ENCODE peak calls at places on chromosomes 6 and 20, in eight cellular contexts. E, D, V, X, L, A, F and O are unnamed samples.

GRCh38 chr6:498795-499231 is 107.3 kb downstream of the IRF4 start:
- DNase-seq in D (no peak), L (no peak), F (no peak), X (no peak), E (no peak), A (no peak), V (no peak), O (no peak)

GRCh38 chr6:38603966-38604365 is 35.8 kb downstream of the BTBD9 start:
- DNase-seq in L (no peak), E (peak), X (no peak), D (no peak), V (no peak), F (no peak), A (no peak), O (no peak)

GRCh38 chr6:100503043-100503442 is 38.3 kb upstream of the SIM1 start:
- DNase-seq in A (no peak), F (no peak), D (no peak), V (no peak), X (no peak), L (no peak), E (no peak), O (no peak)

GRCh38 chr6:72863106-72863505 is 241.2 kb downstream of the KCNQ5 start:
- DNase-seq in X (no peak), L (no peak), D (no peak), E (no peak), F (no peak), V (no peak), A (no peak), O (no peak)

GRCh38 chr6:3328145-3328544 is 69.4 kb downstream of the PSMG4 start:
- DNase-seq in F (no peak), X (no peak), E (no peak), D (no peak), A (no peak), V (no peak), L (no peak), O (no peak)

GRCh38 chr6:22332216-22332615 is 35.4 kb upstream of the PRL start:
- DNase-seq in D (no peak), F (no peak), V (no peak), E (no peak), L (no peak), X (no peak), A (no peak), O (no peak)

GRCh38 chr20:3995067-3995748 is 20.1 kb downstream of the RNF24 start:
- DNase-seq in A (no peak), E (no peak), V (no peak), X (no peak), F (no peak), L (no peak), D (peak), O (no peak)

GRCh38 chr6:141359953-141360352 is 772.8 kb upstream of the GJE1 start:
- DNase-seq in A (no peak), F (no peak), D (no peak), L (no peak), E (peak), V (no peak), X (peak), O (no peak)

GRCh38 chr6:159979136-159979874 is 10.4 kb downstream of the IGF2R start:
- DNase-seq in D (peak), A (no peak), X (peak), L (no peak), E (no peak), F (no peak), V (no peak), O (no peak)

GRCh38 chr6:158715330-158716311 is 65.8 kb downstream of the SYTL3 start:
- DNase-seq in V (no peak), A (peak), D (no peak), X (no peak), F (no peak), E (no peak), L (no peak), O (no peak)

GRCh38 chr6:143540192-143540591 is 28.7 kb upstream of the FUCA2 start:
- DNase-seq in A (no peak), X (no peak), V (no peak), L (no peak), E (no peak), D (no peak), F (no peak), O (no peak)

GRCh38 chr6:3961581-3962225 is 112.5 kb downstream of the FAM50B start:
- DNase-seq in A (no peak), E (no peak), L (no peak), D (no peak), V (no peak), F (no peak), X (no peak), O (no peak)

GRCh38 chr6:168514216-168514615 is 73.2 kb downstream of the SMOC2 start:
- DNase-seq in V (peak), X (no peak), F (peak), A (no peak), E (no peak), D (no peak), L (peak), O (no peak)

GRCh38 chr20:17658648-17658993 is 23.4 kb downstream of the RRBP1 start:
- DNase-seq in L (peak), V (no peak), E (no peak), D (no peak), F (no peak), A (no peak), X (no peak), O (no peak)

GRCh38 chr20:17655865-17656489 is 26.1 kb downstream of the RRBP1 start:
- DNase-seq in D (peak), X (no peak), V (no peak), A (no peak), E (no peak), L (peak), F (no peak), O (no peak)

GRCh38 chr20:17657898-17658647 is 24.0 kb downstream of the RRBP1 start:
- DNase-seq in E (no peak), F (no peak), X (no peak), D (no peak), L (peak), A (no peak), V (no peak), O (no peak)

GRCh38 chr20:17655286-17655651 is 26.8 kb downstream of the RRBP1 start:
- DNase-seq in F (no peak), L (peak), E (no peak), D (no peak), V (no peak), A (no peak), X (no peak), O (no peak)

DNA sequence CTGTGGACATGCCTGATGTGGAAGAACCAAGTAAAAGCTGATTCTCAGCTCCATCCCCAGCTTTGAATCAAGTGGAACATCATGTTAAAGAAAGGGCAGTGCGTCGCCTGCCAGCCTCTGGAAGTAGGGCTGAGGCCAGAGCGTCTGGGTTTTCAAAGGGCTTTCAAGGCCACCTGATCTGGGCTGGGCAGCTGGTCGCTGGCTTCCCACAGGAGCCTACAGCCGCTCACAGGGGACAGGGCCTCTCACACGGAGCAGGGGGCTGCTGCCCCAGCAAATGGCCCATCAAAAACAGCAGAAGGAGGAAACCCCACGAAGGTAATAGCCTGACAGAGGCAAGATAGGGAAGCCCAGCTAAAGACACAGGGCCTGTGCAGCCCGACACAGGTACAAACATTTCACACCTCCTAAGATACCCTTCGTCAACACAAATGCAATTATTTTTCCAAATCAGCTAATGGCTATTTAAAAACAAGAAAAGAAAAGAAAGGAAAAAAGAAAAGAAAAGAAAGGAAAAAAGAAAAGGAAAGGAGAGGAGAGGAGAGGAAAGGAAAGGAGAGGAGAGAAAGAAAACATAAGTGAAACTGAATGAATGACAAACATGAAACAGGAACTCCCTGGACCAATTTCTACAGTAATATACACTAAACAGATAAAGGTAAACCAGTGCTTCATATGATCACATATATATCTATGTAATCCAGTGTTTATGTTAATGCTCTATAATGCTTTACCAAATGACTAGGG is 24.8 kb downstream of the RRBP1 start:
- DNase-seq in V (no peak), A (no peak), F (no peak), D (no peak), X (no peak), L (peak), E (no peak), O (no peak)
- H3K27ac ChIP-seq in V (peak), A (no peak), F (no peak), D (no peak), X (no peak), L (no peak), E (no peak), O (no peak)

DNA sequence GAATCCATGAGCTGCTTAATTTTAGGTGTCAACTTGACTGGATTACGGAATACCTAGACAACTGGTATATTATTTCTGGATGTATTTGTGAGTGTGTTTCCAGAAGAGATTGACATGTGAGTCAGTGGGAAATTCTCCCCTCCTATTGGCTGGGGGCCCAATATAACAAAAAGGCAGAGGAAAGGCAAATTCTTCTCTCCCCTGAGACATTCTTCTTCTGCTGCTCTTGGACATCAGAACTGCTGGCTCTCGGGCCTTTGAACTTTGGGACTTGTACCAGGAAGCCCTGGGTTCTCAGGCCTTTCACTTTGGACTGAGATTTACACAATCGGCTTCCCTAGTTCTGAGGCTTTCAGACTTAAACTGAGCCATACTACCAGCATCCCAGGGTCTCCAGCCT is 7.7 kb upstream of the BTN3A3 start:
- DNase-seq in E (peak), L (peak), A (no peak), D (no peak), X (no peak), F (no peak), V (peak), O (no peak)
- H3K27ac ChIP-seq in E (no peak), L (peak), A (peak), D (no peak), X (no peak), F (no peak), V (peak), O (no peak)

GRCh38 chr20:59767656-59768055 is 163.3 kb downstream of the PHACTR3 start:
- DNase-seq in A (no peak), F (no peak), E (no peak), X (no peak), D (no peak), L (no peak), V (no peak), O (no peak)
- H3K27ac ChIP-seq in A (no peak), F (no peak), E (no peak), X (no peak), D (no peak), L (no peak), V (no peak), O (no peak)

GRCh38 chr6:152250127-152250526 is 387.0 kb downstream of the SYNE1 start:
- DNase-seq in E (no peak), F (no peak), D (no peak), A (no peak), L (no peak), X (no peak), V (no peak), O (no peak)

GRCh38 chr6:152240983-152241766 is 396.0 kb downstream of the SYNE1 start:
- DNase-seq in E (no peak), F (no peak), X (no peak), D (no peak), A (no peak), L (no peak), V (no peak), O (no peak)

GRCh38 chr6:152244998-152245630 is 392.0 kb downstream of the SYNE1 start:
- DNase-seq in E (peak), V (no peak), D (no peak), F (no peak), X (no peak), A (no peak), L (no peak), O (no peak)

GRCh38 chr6:152248987-152249386 is 388.2 kb downstream of the SYNE1 start:
- DNase-seq in F (no peak), D (no peak), A (no peak), E (no peak), L (no peak), X (no peak), V (no peak), O (no peak)

DNA sequence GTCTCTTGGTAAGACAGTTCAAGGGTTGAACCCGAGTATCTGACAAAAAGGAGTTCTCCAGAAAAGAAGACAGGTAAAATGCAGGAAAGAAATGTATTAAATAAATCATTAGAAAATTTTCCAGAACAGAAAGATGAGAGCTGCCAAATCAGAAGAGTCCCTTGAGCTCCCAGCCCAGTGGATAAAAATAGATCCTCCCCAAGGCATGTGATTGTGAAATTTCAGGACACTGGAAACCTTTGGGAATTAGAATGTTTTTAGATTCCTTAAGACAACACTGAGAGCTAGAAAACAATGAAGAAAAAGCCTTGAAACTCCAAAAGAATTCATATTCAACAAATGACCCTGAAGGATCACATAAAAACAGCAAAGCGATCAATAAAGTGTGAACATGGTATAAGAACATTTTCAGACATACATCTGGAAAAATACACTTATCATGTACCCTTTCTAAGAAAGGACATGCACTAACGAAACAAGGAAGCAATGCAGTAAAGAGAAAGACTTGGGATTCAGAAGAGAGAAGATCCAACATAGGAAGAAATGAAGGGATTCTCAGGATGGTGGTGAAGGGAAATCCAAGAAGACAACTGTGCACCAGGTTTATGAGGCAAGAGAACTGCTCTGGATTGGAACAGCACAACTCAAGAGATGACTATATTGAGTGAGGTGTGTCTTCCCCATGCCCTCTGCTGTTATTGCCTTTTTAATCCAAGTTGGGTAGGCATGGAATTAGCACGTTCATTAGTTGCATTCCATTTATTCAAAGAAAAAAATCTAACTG is 390.4 kb downstream of the SYNE1 start:
- DNase-seq in D (no peak), F (no peak), V (no peak), X (no peak), L (no peak), E (peak), A (no peak), O (no peak)
- H3K27ac ChIP-seq in D (no peak), F (no peak), V (no peak), X (no peak), L (peak), E (no peak), A (no peak), O (no peak)

GRCh38 chr6:2140438-2141128 is 104.8 kb downstream of the GMDS start:
- DNase-seq in E (no peak), D (no peak), X (no peak), F (no peak), L (no peak), A (no peak), V (no peak), O (no peak)
- H3K27ac ChIP-seq in E (no peak), D (no peak), X (no peak), F (no peak), L (no peak), A (no peak), V (no peak), O (no peak)

GRCh38 chr6:156994215-156995076 is 217.3 kb downstream of the ARID1B start:
- DNase-seq in L (no peak), X (no peak), E (no peak), D (no peak), F (no peak), V (no peak), A (no peak), O (no peak)
- H3K27ac ChIP-seq in L (no peak), X (no peak), E (no peak), D (no peak), F (no peak), V (no peak), A (no peak), O (no peak)

DNA sequence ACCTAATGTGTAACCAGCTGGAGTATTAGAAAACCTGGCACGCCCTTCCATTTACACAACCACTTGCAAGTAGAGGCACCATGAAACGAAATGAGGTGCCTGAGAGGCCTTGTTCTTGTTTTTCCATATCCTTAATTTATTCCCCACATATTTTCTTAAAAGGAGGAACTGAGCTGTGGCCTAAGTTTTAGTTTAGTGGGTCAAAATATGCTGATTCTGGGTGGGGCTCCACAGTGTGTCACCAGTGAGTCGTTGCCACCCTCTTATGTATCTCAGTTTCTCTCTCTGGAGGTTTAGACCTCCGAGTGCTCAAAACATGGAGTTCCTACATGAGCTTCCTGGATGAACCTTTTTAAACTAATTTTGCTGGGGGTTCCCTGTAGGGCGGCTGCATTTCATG is 17.3 kb upstream of the IL22RA2 start:
- DNase-seq in L (no peak), E (no peak), F (no peak), A (no peak), X (no peak), D (no peak), V (no peak), O (no peak)
- H3K27ac ChIP-seq in L (no peak), E (no peak), F (no peak), A (no peak), X (no peak), D (no peak), V (peak), O (no peak)

DNA sequence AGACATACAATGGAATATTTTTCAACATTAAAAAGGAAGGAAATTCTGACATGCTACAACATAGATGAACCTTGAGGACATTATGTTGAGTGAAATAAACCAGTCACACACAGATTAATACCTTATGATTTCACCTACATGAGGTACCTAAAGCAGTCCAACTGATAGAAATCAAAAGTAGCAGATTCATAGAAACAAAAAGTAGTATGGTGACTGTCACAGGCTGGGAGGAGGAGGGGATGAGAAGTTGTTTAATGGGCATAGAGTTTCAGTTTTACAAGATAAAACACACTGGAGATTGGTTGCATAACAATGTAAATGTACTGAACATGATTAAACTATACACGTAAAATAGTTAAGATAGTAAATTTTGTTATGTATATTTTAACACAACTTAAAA is 48.5 kb upstream of the OLIG3 start:
- DNase-seq in V (no peak), E (no peak), F (no peak), X (no peak), L (no peak), D (no peak), A (no peak), O (no peak)
- H3K27ac ChIP-seq in V (no peak), E (no peak), F (no peak), X (no peak), L (no peak), D (no peak), A (no peak), O (no peak)